ENCODE peak calls at places on chromosomes 5 and 9, in four cellular contexts. W, Q, N and L are unnamed samples.

GRCh38 chr9:135275163-135275925 is 187.9 kb downstream of the OLFM1 start:
- DNase-seq in W (no peak), Q (no peak), N (no peak), L (no peak)

GRCh38 chr9:77454668-77455067 is 193.5 kb downstream of the GNA14 start:
- DNase-seq in W (no peak), N (no peak), Q (no peak), L (no peak)

GRCh38 chr5:108801776-108802175 is 54.1 kb downstream of the FER start:
- DNase-seq in Q (no peak), W (no peak), N (no peak), L (no peak)

GRCh38 chr5:54867310-54867944 is 118.0 kb downstream of the ESM1 start:
- DNase-seq in N (peak), W (no peak), Q (peak), L (no peak)

GRCh38 chr9:105912868-105913516 is 218.7 kb downstream of the TMEM38B start:
- DNase-seq in Q (no peak), W (no peak), N (no peak), L (no peak)

GRCh38 chr5:171714851-171715250 is 70.8 kb upstream of the SMIM23 start:
- DNase-seq in N (no peak), Q (no peak), W (no peak), L (no peak)

GRCh38 chr5:2281446-2281845 is 398.7 kb upstream of the IRX4 start:
- DNase-seq in N (no peak), Q (no peak), W (no peak), L (no peak)

GRCh38 chr5:170211575-170212334 is 21.0 kb upstream of the C5orf58 start:
- DNase-seq in W (no peak), N (no peak), Q (no peak), L (no peak)

GRCh38 chr9:121282309-121283071 is 14.5 kb downstream of the GSN start:
- DNase-seq in Q (peak), N (no peak), W (no peak), L (no peak)

GRCh38 chr9:87896891-87897290 is 14.2 kb downstream of the SPATA31E1 start:
- DNase-seq in W (no peak), Q (no peak), N (no peak), L (no peak)
- TF ChIP-seq CTCF in W (no peak), Q (no peak), N (no peak), L (no peak)

GRCh38 chr9:96345551-96345950 is 38.0 kb downstream of the SLC35D2 start:
- DNase-seq in W (no peak), N (no peak), Q (no peak), L (no peak)

GRCh38 chr9:96340707-96341106 is 38.7 kb upstream of the HSD17B3 start:
- DNase-seq in Q (no peak), W (no peak), N (no peak), L (no peak)

GRCh38 chr9:96338299-96338698 is 36.3 kb upstream of the HSD17B3 start:
- DNase-seq in W (no peak), N (no peak), Q (no peak), L (no peak)

GRCh38 chr9:96344458-96345180 is 38.9 kb downstream of the SLC35D2 start:
- DNase-seq in Q (peak), N (peak), W (no peak), L (no peak)

DNA sequence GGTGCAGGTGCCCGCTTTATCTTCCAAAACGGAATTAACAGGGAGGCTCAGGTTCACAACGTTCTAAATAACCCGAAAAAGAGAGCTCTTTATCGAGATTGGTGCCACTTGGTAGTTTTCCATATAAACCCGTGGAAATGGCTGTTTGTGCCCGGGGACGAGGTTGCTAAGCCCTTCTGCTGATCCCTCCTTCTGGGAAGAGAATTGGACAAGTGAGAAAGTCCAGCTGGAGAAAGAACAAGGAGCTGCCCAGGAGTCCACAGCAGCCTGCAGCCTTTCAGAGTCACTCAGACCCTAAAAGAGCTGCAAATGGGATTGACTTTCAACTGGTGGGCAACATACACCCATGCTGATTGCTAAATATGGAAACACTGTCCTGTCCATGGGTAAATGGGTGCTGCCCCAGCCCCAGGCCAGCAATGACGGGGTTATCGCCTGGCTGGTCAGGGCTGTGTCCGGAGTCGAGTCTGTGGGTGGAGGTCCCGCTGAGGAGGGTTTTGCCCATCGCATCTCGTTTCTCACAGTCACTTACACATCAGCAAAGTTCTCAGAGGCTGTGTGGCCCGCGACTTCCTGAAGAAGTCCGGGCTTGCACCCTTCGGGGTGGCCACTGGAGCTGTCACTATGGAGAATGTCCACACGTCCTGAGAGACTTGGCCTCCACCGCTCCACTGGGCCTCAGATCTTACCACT is 40.7 kb upstream of the HSD17B3 start:
- DNase-seq in Q (peak), W (no peak), N (no peak), L (no peak)
- TF ChIP-seq CTCF in Q (no peak), W (no peak), N (no peak), L (no peak)

GRCh38 chr9:137213160-137214060 is 7.9 kb downstream of the NDOR1 start:
- DNase-seq in Q (peak), N (no peak), W (no peak), L (no peak)
- TF ChIP-seq CTCF in Q (no peak), N (no peak), W (no peak), L (no peak)

GRCh38 chr5:746258-746761 is 38.2 kb downstream of the ZDHHC11B start:
- DNase-seq in N (no peak), Q (no peak), W (peak), L (no peak)
- TF ChIP-seq CTCF in N (no peak), Q (no peak), W (no peak), L (no peak)

GRCh38 chr5:80093796-80094195 is 58.6 kb downstream of the THBS4 start:
- DNase-seq in Q (no peak), N (no peak), W (no peak), L (peak)
- TF ChIP-seq CTCF in Q (no peak), N (no peak), W (no peak), L (no peak)